ENCODE peak calls at places on chromosome X, in nine cellular contexts. One of them, this sample, is unnamed.

GRCh38 chrX:27840881-27841280 is 33.1 kb downstream of the MAGEB10 start:
- DNase-seq in PC-3: no peak
- DNase-seq in fibroblast of lung: no peak
- DNase-seq in lower leg skin: no peak
- DNase-seq in left lung: no peak
- DNase-seq in astrocyte of the spinal cord: no peak
- DNase-seq in activated CD8-positive, alpha-beta T cell treated with anti-CD3 and anti-CD28 coated beads for 36 hours: no peak
- DNase-seq in fibroblast of mammary gland: no peak
- DNase-seq in breast epithelium: no peak
- DNase-seq in this sample: no peak

GRCh38 chrX:126799059-126799458 is 20.5 kb upstream of the PRR32 start:
- DNase-seq in PC-3: peak; percentile 35
- DNase-seq in fibroblast of lung: no peak
- DNase-seq in lower leg skin: no peak
- DNase-seq in left lung: no peak
- DNase-seq in astrocyte of the spinal cord: no peak
- DNase-seq in activated CD8-positive, alpha-beta T cell treated with anti-CD3 and anti-CD28 coated beads for 36 hours: no peak
- DNase-seq in fibroblast of mammary gland: no peak
- DNase-seq in breast epithelium: no peak
- DNase-seq in this sample: no peak

GRCh38 chrX:155577682-155578081 is 35.1 kb downstream of the TMLHE start:
- DNase-seq in PC-3: no peak
- DNase-seq in fibroblast of lung: no peak
- DNase-seq in lower leg skin: no peak
- DNase-seq in left lung: no peak
- DNase-seq in astrocyte of the spinal cord: no peak
- DNase-seq in activated CD8-positive, alpha-beta T cell treated with anti-CD3 and anti-CD28 coated beads for 36 hours: peak; percentile 4
- DNase-seq in fibroblast of mammary gland: no peak
- DNase-seq in breast epithelium: no peak
- DNase-seq in this sample: no peak

GRCh38 chrX:46587753-46588171 is 14.2 kb downstream of the CHST7 start:
- DNase-seq in PC-3: no peak
- DNase-seq in fibroblast of lung: peak; percentile 44
- DNase-seq in lower leg skin: no peak
- DNase-seq in left lung: no peak
- DNase-seq in astrocyte of the spinal cord: peak; percentile 27
- DNase-seq in activated CD8-positive, alpha-beta T cell treated with anti-CD3 and anti-CD28 coated beads for 36 hours: no peak
- DNase-seq in fibroblast of mammary gland: no peak
- DNase-seq in breast epithelium: no peak
- DNase-seq in this sample: no peak

GRCh38 chrX:155962906-155963305 is 34.6 kb upstream of the IL9R start:
- DNase-seq in PC-3: no peak
- DNase-seq in fibroblast of lung: no peak
- DNase-seq in lower leg skin: no peak
- DNase-seq in left lung: no peak
- DNase-seq in astrocyte of the spinal cord: no peak
- DNase-seq in activated CD8-positive, alpha-beta T cell treated with anti-CD3 and anti-CD28 coated beads for 36 hours: no peak
- DNase-seq in fibroblast of mammary gland: no peak
- DNase-seq in breast epithelium: no peak
- DNase-seq in this sample: no peak

GRCh38 chrX:139112432-139112831 is 400.9 kb upstream of the FGF13 start:
- DNase-seq in PC-3: peak; percentile 79
- DNase-seq in fibroblast of lung: peak; percentile 43
- DNase-seq in lower leg skin: no peak
- DNase-seq in left lung: no peak
- DNase-seq in astrocyte of the spinal cord: peak; percentile 48
- DNase-seq in activated CD8-positive, alpha-beta T cell treated with anti-CD3 and anti-CD28 coated beads for 36 hours: no peak
- DNase-seq in fibroblast of mammary gland: peak; percentile 73
- DNase-seq in breast epithelium: no peak
- DNase-seq in this sample: no peak

GRCh38 chrX:70422886-70423336 is at the start of gene GDPD2:
- DNase-seq in PC-3: peak; percentile 54
- DNase-seq in fibroblast of lung: peak; percentile 12
- DNase-seq in lower leg skin: no peak
- DNase-seq in left lung: no peak
- DNase-seq in astrocyte of the spinal cord: peak; percentile 29
- DNase-seq in activated CD8-positive, alpha-beta T cell treated with anti-CD3 and anti-CD28 coated beads for 36 hours: peak; percentile 6
- DNase-seq in fibroblast of mammary gland: peak; percentile 7
- DNase-seq in breast epithelium: no peak
- DNase-seq in this sample: no peak

GRCh38 chrX:111071542-111072277 is 24.3 kb upstream of the PAK3 start:
- DNase-seq in PC-3: no peak
- DNase-seq in fibroblast of lung: no peak
- DNase-seq in lower leg skin: no peak
- DNase-seq in left lung: no peak
- DNase-seq in astrocyte of the spinal cord: no peak
- DNase-seq in activated CD8-positive, alpha-beta T cell treated with anti-CD3 and anti-CD28 coated beads for 36 hours: no peak
- DNase-seq in fibroblast of mammary gland: no peak
- DNase-seq in breast epithelium: no peak
- DNase-seq in this sample: no peak

GRCh38 chrX:136194546-136194945 is 47.2 kb downstream of the FHL1 start:
- DNase-seq in PC-3: no peak
- DNase-seq in fibroblast of lung: no peak
- DNase-seq in lower leg skin: no peak
- DNase-seq in left lung: no peak
- DNase-seq in astrocyte of the spinal cord: no peak
- DNase-seq in activated CD8-positive, alpha-beta T cell treated with anti-CD3 and anti-CD28 coated beads for 36 hours: no peak
- DNase-seq in fibroblast of mammary gland: no peak
- DNase-seq in breast epithelium: no peak
- DNase-seq in this sample: no peak

GRCh38 chrX:39653656-39654055 is 444.1 kb downstream of the BCOR start:
- DNase-seq in PC-3: no peak
- DNase-seq in fibroblast of lung: no peak
- DNase-seq in lower leg skin: no peak
- DNase-seq in left lung: no peak
- DNase-seq in astrocyte of the spinal cord: no peak
- DNase-seq in activated CD8-positive, alpha-beta T cell treated with anti-CD3 and anti-CD28 coated beads for 36 hours: no peak
- DNase-seq in fibroblast of mammary gland: no peak
- DNase-seq in breast epithelium: no peak
- DNase-seq in this sample: peak; percentile 16

GRCh38 chrX:121642415-121642814 is 595.0 kb downstream of the GLUD2 start:
- DNase-seq in PC-3: peak; percentile 2
- DNase-seq in fibroblast of lung: no peak
- DNase-seq in lower leg skin: no peak
- DNase-seq in left lung: no peak
- DNase-seq in astrocyte of the spinal cord: peak; percentile 47
- DNase-seq in activated CD8-positive, alpha-beta T cell treated with anti-CD3 and anti-CD28 coated beads for 36 hours: no peak
- DNase-seq in fibroblast of mammary gland: peak; percentile 29
- DNase-seq in breast epithelium: no peak
- DNase-seq in this sample: no peak

GRCh38 chrX:134669378-134670098 is 11.3 kb upstream of the PLAC1 start:
- DNase-seq in PC-3: peak; percentile 87
- DNase-seq in fibroblast of lung: peak; percentile 81
- DNase-seq in lower leg skin: peak; percentile 15
- DNase-seq in left lung: no peak
- DNase-seq in astrocyte of the spinal cord: peak; percentile 81
- DNase-seq in activated CD8-positive, alpha-beta T cell treated with anti-CD3 and anti-CD28 coated beads for 36 hours: no peak
- DNase-seq in fibroblast of mammary gland: peak; percentile 92
- DNase-seq in breast epithelium: no peak
- DNase-seq in this sample: no peak

GRCh38 chrX:112967341-112967740 is 126.7 kb upstream of the AMOT start:
- DNase-seq in PC-3: no peak
- DNase-seq in fibroblast of lung: no peak
- DNase-seq in lower leg skin: no peak
- DNase-seq in left lung: no peak
- DNase-seq in astrocyte of the spinal cord: peak; percentile 1
- DNase-seq in activated CD8-positive, alpha-beta T cell treated with anti-CD3 and anti-CD28 coated beads for 36 hours: no peak
- DNase-seq in fibroblast of mammary gland: no peak
- DNase-seq in breast epithelium: no peak
- DNase-seq in this sample: no peak

GRCh38 chrX:120358687-120359086 is 3.2 kb upstream of the ATP1B4 start:
- DNase-seq in PC-3: peak; percentile 38
- DNase-seq in fibroblast of lung: no peak
- DNase-seq in lower leg skin: no peak
- DNase-seq in left lung: no peak
- DNase-seq in astrocyte of the spinal cord: peak; percentile 11
- DNase-seq in activated CD8-positive, alpha-beta T cell treated with anti-CD3 and anti-CD28 coated beads for 36 hours: peak; percentile 62
- DNase-seq in fibroblast of mammary gland: peak; percentile 35
- DNase-seq in breast epithelium: no peak
- DNase-seq in this sample: no peak

GRCh38 chrX:9928083-9928482 is 39.1 kb upstream of the CLDN34 start:
- DNase-seq in PC-3: no peak
- DNase-seq in fibroblast of lung: no peak
- DNase-seq in lower leg skin: no peak
- DNase-seq in left lung: no peak
- DNase-seq in astrocyte of the spinal cord: peak; percentile 10
- DNase-seq in activated CD8-positive, alpha-beta T cell treated with anti-CD3 and anti-CD28 coated beads for 36 hours: no peak
- DNase-seq in fibroblast of mammary gland: no peak
- DNase-seq in breast epithelium: no peak
- DNase-seq in this sample: no peak

GRCh38 chrX:154351183-154352011 is 23.0 kb downstream of the FLNA start:
- DNase-seq in PC-3: no peak
- DNase-seq in fibroblast of lung: no peak
- DNase-seq in lower leg skin: no peak
- DNase-seq in left lung: peak; percentile 50
- DNase-seq in astrocyte of the spinal cord: no peak
- DNase-seq in activated CD8-positive, alpha-beta T cell treated with anti-CD3 and anti-CD28 coated beads for 36 hours: peak; percentile 24
- DNase-seq in fibroblast of mammary gland: no peak
- DNase-seq in breast epithelium: no peak
- DNase-seq in this sample: no peak

GRCh38 chrX:40096395-40097091 is 1.2 kb downstream of the BCOR start:
- DNase-seq in PC-3: peak; percentile 35
- DNase-seq in fibroblast of lung: peak; percentile 39
- DNase-seq in lower leg skin: no peak
- DNase-seq in left lung: peak; percentile 88
- DNase-seq in astrocyte of the spinal cord: peak; percentile 56
- DNase-seq in activated CD8-positive, alpha-beta T cell treated with anti-CD3 and anti-CD28 coated beads for 36 hours: peak; percentile 73
- DNase-seq in fibroblast of mammary gland: no peak
- DNase-seq in breast epithelium: no peak
- DNase-seq in this sample: no peak

GRCh38 chrX:56800801-56801200 is 71.8 kb downstream of the NBDY start:
- DNase-seq in PC-3: no peak
- DNase-seq in fibroblast of lung: no peak
- DNase-seq in lower leg skin: no peak
- DNase-seq in left lung: no peak
- DNase-seq in astrocyte of the spinal cord: no peak
- DNase-seq in activated CD8-positive, alpha-beta T cell treated with anti-CD3 and anti-CD28 coated beads for 36 hours: peak; percentile 75
- DNase-seq in fibroblast of mammary gland: no peak
- DNase-seq in breast epithelium: no peak
- DNase-seq in this sample: no peak

GRCh38 chrX:49037883-49038475 is 5.2 kb downstream of the TFE3 start:
- DNase-seq in PC-3: peak; percentile 28
- DNase-seq in fibroblast of lung: peak; percentile 73
- DNase-seq in lower leg skin: no peak
- DNase-seq in left lung: no peak
- DNase-seq in astrocyte of the spinal cord: peak; percentile 18
- DNase-seq in activated CD8-positive, alpha-beta T cell treated with anti-CD3 and anti-CD28 coated beads for 36 hours: no peak
- DNase-seq in fibroblast of mammary gland: peak; percentile 59
- DNase-seq in breast epithelium: no peak
- DNase-seq in this sample: no peak

GRCh38 chrX:131734621-131735020 is 190.7 kb downstream of the OR13H1 start:
- DNase-seq in PC-3: no peak
- DNase-seq in fibroblast of lung: no peak
- DNase-seq in lower leg skin: no peak
- DNase-seq in left lung: no peak
- DNase-seq in astrocyte of the spinal cord: peak; percentile 83
- DNase-seq in activated CD8-positive, alpha-beta T cell treated with anti-CD3 and anti-CD28 coated beads for 36 hours: no peak
- DNase-seq in fibroblast of mammary gland: peak; percentile 45
- DNase-seq in breast epithelium: peak; percentile 87
- DNase-seq in this sample: no peak
- TF ChIP-seq CTCF in PC-3: no peak
- TF ChIP-seq CTCF in fibroblast of lung: no peak
- TF ChIP-seq CTCF in lower leg skin: no peak
- TF ChIP-seq CTCF in left lung: no peak
- TF ChIP-seq CTCF in astrocyte of the spinal cord: peak; percentile 6
- TF ChIP-seq CTCF in activated CD8-positive, alpha-beta T cell treated with anti-CD3 and anti-CD28 coated beads for 36 hours: no peak
- TF ChIP-seq CTCF in fibroblast of mammary gland: no peak
- TF ChIP-seq CTCF in breast epithelium: peak; percentile 17
- TF ChIP-seq CTCF in this sample: no peak

DNA sequence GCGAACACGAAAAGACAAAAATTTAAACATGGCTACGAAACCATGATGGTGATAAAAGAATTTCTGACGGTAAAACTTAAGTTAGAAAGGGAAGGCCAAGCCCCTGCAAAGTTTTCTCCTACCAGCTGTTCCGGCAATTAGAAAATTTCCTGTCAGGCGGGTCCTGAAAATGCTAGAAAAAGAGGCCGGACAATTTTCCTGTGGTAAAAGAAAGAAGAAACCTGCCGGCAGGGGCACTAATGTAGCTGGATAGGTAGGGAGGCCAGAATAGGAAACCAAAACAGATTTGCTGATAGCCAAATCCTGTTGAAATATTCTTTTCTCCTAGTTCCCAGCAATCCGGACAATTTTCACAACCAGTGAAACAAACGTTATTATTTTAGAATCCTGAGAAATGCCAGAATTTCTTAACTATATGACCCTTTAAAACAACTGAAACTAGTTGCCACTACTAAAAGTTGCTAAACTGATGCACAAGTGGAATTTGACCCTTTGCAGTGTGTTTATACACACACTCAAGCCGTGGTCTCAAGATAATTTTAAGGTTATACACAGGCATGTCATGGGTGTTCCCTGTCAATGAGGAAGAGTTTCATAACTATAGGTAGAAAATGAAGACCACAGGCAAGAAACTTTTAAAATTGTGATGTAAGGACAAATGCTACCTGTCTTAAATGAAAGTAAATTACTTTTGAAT is 47.8 kb downstream of the RPS6KA3 start:
- DNase-seq in PC-3: no peak
- DNase-seq in fibroblast of lung: peak; percentile 14
- DNase-seq in lower leg skin: no peak
- DNase-seq in left lung: no peak
- DNase-seq in astrocyte of the spinal cord: no peak
- DNase-seq in activated CD8-positive, alpha-beta T cell treated with anti-CD3 and anti-CD28 coated beads for 36 hours: no peak
- DNase-seq in fibroblast of mammary gland: no peak
- DNase-seq in breast epithelium: no peak
- DNase-seq in this sample: no peak
- TF ChIP-seq CTCF in PC-3: no peak
- TF ChIP-seq CTCF in fibroblast of lung: no peak
- TF ChIP-seq CTCF in lower leg skin: no peak
- TF ChIP-seq CTCF in left lung: no peak
- TF ChIP-seq CTCF in astrocyte of the spinal cord: no peak
- TF ChIP-seq CTCF in activated CD8-positive, alpha-beta T cell treated with anti-CD3 and anti-CD28 coated beads for 36 hours: no peak
- TF ChIP-seq CTCF in fibroblast of mammary gland: no peak
- TF ChIP-seq CTCF in breast epithelium: no peak
- TF ChIP-seq CTCF in this sample: no peak

GRCh38 chrX:133215747-133216146 is 2.4 kb downstream of the TFDP3 start:
- DNase-seq in PC-3: peak; percentile 53
- DNase-seq in fibroblast of lung: peak; percentile 11
- DNase-seq in lower leg skin: no peak
- DNase-seq in left lung: no peak
- DNase-seq in astrocyte of the spinal cord: peak; percentile 3
- DNase-seq in activated CD8-positive, alpha-beta T cell treated with anti-CD3 and anti-CD28 coated beads for 36 hours: peak; percentile 4
- DNase-seq in fibroblast of mammary gland: peak; percentile 31
- DNase-seq in breast epithelium: no peak
- DNase-seq in this sample: no peak
- TF ChIP-seq CTCF in PC-3: peak; percentile 69
- TF ChIP-seq CTCF in fibroblast of lung: no peak
- TF ChIP-seq CTCF in lower leg skin: no peak
- TF ChIP-seq CTCF in left lung: no peak
- TF ChIP-seq CTCF in astrocyte of the spinal cord: peak; percentile 36
- TF ChIP-seq CTCF in activated CD8-positive, alpha-beta T cell treated with anti-CD3 and anti-CD28 coated beads for 36 hours: no peak
- TF ChIP-seq CTCF in fibroblast of mammary gland: peak; percentile 43
- TF ChIP-seq CTCF in breast epithelium: no peak
- TF ChIP-seq CTCF in this sample: peak; percentile 13

DNA sequence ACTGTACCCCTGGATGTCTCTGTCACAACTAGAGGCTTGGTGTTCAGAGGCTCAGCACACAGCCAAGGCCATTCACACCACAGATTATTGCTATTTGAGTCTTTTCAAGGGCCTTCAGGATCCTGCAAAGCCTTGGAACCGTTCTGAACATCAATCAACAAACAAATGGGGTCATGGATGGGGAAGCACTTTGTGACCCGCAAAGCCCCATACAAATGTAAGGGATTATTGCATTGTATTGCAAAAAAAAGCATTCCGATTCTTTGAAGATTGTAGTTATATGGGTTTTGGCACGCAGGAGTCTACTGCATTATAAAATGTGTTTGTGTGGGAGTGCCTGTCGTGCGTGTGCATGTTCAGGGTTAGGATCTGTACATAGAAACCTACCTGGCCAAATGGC is 17.3 kb upstream of the BCORL1 start:
- DNase-seq in PC-3: no peak
- DNase-seq in fibroblast of lung: no peak
- DNase-seq in lower leg skin: no peak
- DNase-seq in left lung: no peak
- DNase-seq in astrocyte of the spinal cord: no peak
- DNase-seq in activated CD8-positive, alpha-beta T cell treated with anti-CD3 and anti-CD28 coated beads for 36 hours: no peak
- DNase-seq in fibroblast of mammary gland: no peak
- DNase-seq in breast epithelium: no peak
- DNase-seq in this sample: no peak
- TF ChIP-seq CTCF in PC-3: no peak
- TF ChIP-seq CTCF in fibroblast of lung: no peak
- TF ChIP-seq CTCF in lower leg skin: no peak
- TF ChIP-seq CTCF in left lung: no peak
- TF ChIP-seq CTCF in astrocyte of the spinal cord: no peak
- TF ChIP-seq CTCF in activated CD8-positive, alpha-beta T cell treated with anti-CD3 and anti-CD28 coated beads for 36 hours: no peak
- TF ChIP-seq CTCF in fibroblast of mammary gland: no peak
- TF ChIP-seq CTCF in breast epithelium: no peak
- TF ChIP-seq CTCF in this sample: no peak

This sample was measured in D721Med.